ENCODE peak calls at places on chromosomes 3 and 15, in seven cellular contexts. O is dermis blood vessel endothelial cell, F is NCI-H1694 treated with DMSO at 0.1 percent for 48 hours, P is uterus, V is SW480, J is Calu3, I is SK-N-SH. T is an unnamed sample.

GRCh38 chr3:64240445-64240844 is 15.2 kb upstream of the PRICKLE2 start:
- DNase-seq in O (no peak), F (no peak), P (no peak), V (no peak), J (no peak), I (no peak), T (no peak)

GRCh38 chr15:41966920-41967465 is 5.4 kb downstream of the EHD4 start:
- DNase-seq in O (no peak), F (no peak), P (no peak), V (no peak), J (no peak), I (no peak), T (no peak)

GRCh38 chr3:25906132-25906906 is 116.4 kb downstream of the OXSM start:
- DNase-seq in O (no peak), F (no peak), P (no peak), V (no peak), J (no peak), I (no peak), T (no peak)

GRCh38 chr3:48555949-48556795 is 431 bp downstream of the PFKFB4 start:
- DNase-seq in O (no peak), F (no peak), P (no peak), V (no peak), J (no peak), I (peak), T (no peak)

GRCh38 chr15:101447561-101448071 is 41.9 kb downstream of the PCSK6 start:
- DNase-seq in O (no peak), F (no peak), P (no peak), V (no peak), J (no peak), I (peak), T (no peak)

GRCh38 chr3:128483657-128484403 is 9.2 kb downstream of the GATA2 start:
- DNase-seq in O (peak), F (no peak), P (peak), V (no peak), J (no peak), I (no peak), T (no peak)

GRCh38 chr3:8607285-8608040 is 37.1 kb downstream of the SSUH2 start:
- DNase-seq in O (peak), F (no peak), P (peak), V (no peak), J (peak), I (peak), T (peak)

GRCh38 chr3:11549580-11550140 is 94.1 kb downstream of the VGLL4 start:
- DNase-seq in O (no peak), F (no peak), P (no peak), V (no peak), J (no peak), I (no peak), T (no peak)

GRCh38 chr3:190239325-190239724 is 82.9 kb downstream of the CLDN1 start:
- DNase-seq in O (no peak), F (no peak), P (no peak), V (no peak), J (no peak), I (no peak), T (no peak)

GRCh38 chr3:42707620-42708355 is 5.2 kb upstream of the HHATL start:
- DNase-seq in O (no peak), F (no peak), P (no peak), V (no peak), J (no peak), I (no peak), T (no peak)

GRCh38 chr15:94110476-94111130 is 120.8 kb upstream of the MCTP2 start:
- DNase-seq in O (no peak), F (no peak), P (no peak), V (peak), J (no peak), I (no peak), T (peak)

GRCh38 chr15:90266061-90266431 is 574 bp downstream of the NGRN start:
- DNase-seq in O (peak), F (no peak), P (no peak), V (no peak), J (peak), I (peak), T (peak)

GRCh38 chr3:149494022-149494758 is 19.7 kb downstream of the TM4SF4 start:
- DNase-seq in O (peak), F (peak), P (peak), V (peak), J (peak), I (peak), T (peak)

GRCh38 chr15:25903024-25903581 is 40.0 kb upstream of the ATP10A start:
- DNase-seq in O (no peak), F (no peak), P (no peak), V (peak), J (no peak), I (no peak), T (peak)

GRCh38 chr3:58628823-58629562 is 37.6 kb downstream of the FAM3D start:
- DNase-seq in O (peak), F (peak), P (peak), V (no peak), J (no peak), I (peak), T (peak)

GRCh38 chr3:20068512-20069177 is 28.4 kb downstream of the KAT2B start:
- DNase-seq in O (no peak), F (no peak), P (no peak), V (no peak), J (no peak), I (no peak), T (peak)

GRCh38 chr3:16322189-16322588 is 57.2 kb downstream of the OXNAD1 start:
- DNase-seq in O (no peak), F (no peak), P (no peak), V (no peak), J (no peak), I (no peak), T (no peak)

GRCh38 chr3:111299070-111299672 is 227.6 kb downstream of the NECTIN3 start:
- DNase-seq in O (no peak), F (no peak), P (no peak), V (no peak), J (no peak), I (no peak), T (peak)

GRCh38 chr15:40337597-40337996 is 3.1 kb downstream of the CCDC9B start:
- DNase-seq in O (no peak), F (no peak), P (peak), V (no peak), J (no peak), I (peak), T (no peak)

GRCh38 chr3:61858054-61858453 is 296.7 kb downstream of the PTPRG start:
- DNase-seq in O (peak), F (peak), P (no peak), V (peak), J (no peak), I (peak), T (peak)

GRCh38 chr15:82835391-82835917 is 26.0 kb downstream of the WHAMM start:
- DNase-seq in O (no peak), F (no peak), P (no peak), V (no peak), J (no peak), I (no peak), T (no peak)

GRCh38 chr3:100402150-100402706 is 889 bp downstream of the LNP1 start:
- DNase-seq in O (peak), F (peak), P (no peak), V (peak), J (no peak), I (peak), T (peak)

GRCh38 chr15:98177950-98178848 is 217.7 kb downstream of the ARRDC4 start:
- DNase-seq in O (peak), F (peak), P (peak), V (peak), J (peak), I (peak), T (peak)

GRCh38 chr3:188503647-188504046 is 349.7 kb downstream of the LPP start:
- DNase-seq in O (no peak), F (no peak), P (no peak), V (no peak), J (no peak), I (no peak), T (no peak)

GRCh38 chr3:84738101-84738500 is 220.7 kb upstream of the CADM2 start:
- DNase-seq in O (no peak), F (peak), P (no peak), V (no peak), J (no peak), I (no peak), T (no peak)

GRCh38 chr3:189304465-189305341 is 132.9 kb downstream of the TPRG1 start:
- DNase-seq in O (no peak), F (no peak), P (peak), V (no peak), J (peak), I (no peak), T (peak)

GRCh38 chr3:177308911-177309310 is 111.6 kb upstream of the TBL1XR1 start:
- DNase-seq in O (no peak), F (no peak), P (no peak), V (no peak), J (no peak), I (no peak), T (no peak)

GRCh38 chr15:45641374-45641778 is 6.5 kb downstream of the SQOR start:
- DNase-seq in O (peak), F (no peak), P (peak), V (no peak), J (peak), I (no peak), T (peak)

GRCh38 chr3:171695476-171695875 is 114.8 kb downstream of the PLD1 start:
- DNase-seq in O (no peak), F (no peak), P (no peak), V (no peak), J (no peak), I (no peak), T (no peak)

GRCh38 chr15:68924866-68925599 is 5.3 kb upstream of the SPESP1 start:
- DNase-seq in O (peak), F (peak), P (peak), V (peak), J (peak), I (peak), T (peak)

GRCh38 chr3:191220908-191221307 is 21.9 kb downstream of the OSTN start:
- DNase-seq in O (no peak), F (no peak), P (no peak), V (no peak), J (no peak), I (no peak), T (peak)

GRCh38 chr15:63560741-63561448 is 36.3 kb upstream of the FBXL22 start:
- DNase-seq in O (no peak), F (no peak), P (no peak), V (no peak), J (no peak), I (no peak), T (no peak)

GRCh38 chr3:177512945-177513671 is 315.8 kb upstream of the TBL1XR1 start:
- DNase-seq in O (no peak), F (no peak), P (no peak), V (no peak), J (no peak), I (no peak), T (no peak)

GRCh38 chr3:98780343-98780742 is 17.2 kb downstream of the ST3GAL6 start:
- DNase-seq in O (peak), F (no peak), P (no peak), V (no peak), J (no peak), I (no peak), T (no peak)